ENCODE peak calls at places on chromosomes 11 and 22, in eight cellular contexts. One of them, this sample, is unnamed.

GRCh38 chr11:125236072-125236825 is 71.7 kb downstream of the PKNOX2 start:
- DNase-seq in mesenchymal stem cell: no peak
- DNase-seq in heart right ventricle: no peak
- DNase-seq in stimulated activated CD4-positive, alpha-beta T cell treated with anti-CD3 and anti-CD28 coated beads, Interleukin-4, amount 100 ng/mL, for 24 hours: no peak
- DNase-seq in activated CD4-positive, alpha-beta T cell treated with anti-CD3 and anti-CD28 coated beads, Interleukin-2, amount 10 ng/mL, durations not matched to agents 7 days and 5 days: no peak
- DNase-seq in NCI-H524 treated with DMSO at 0.1 percent for 48 hours: no peak
- DNase-seq in psoas muscle: no peak
- DNase-seq in activated T-cell treated with anti-CD3 and anti-CD28 coated beads for 1 hour: no peak
- DNase-seq in this sample: no peak

GRCh38 chr11:109609454-109610185 is 187.6 kb downstream of the C11orf87 start:
- DNase-seq in mesenchymal stem cell: no peak
- DNase-seq in heart right ventricle: no peak
- DNase-seq in stimulated activated CD4-positive, alpha-beta T cell treated with anti-CD3 and anti-CD28 coated beads, Interleukin-4, amount 100 ng/mL, for 24 hours: no peak
- DNase-seq in activated CD4-positive, alpha-beta T cell treated with anti-CD3 and anti-CD28 coated beads, Interleukin-2, amount 10 ng/mL, durations not matched to agents 7 days and 5 days: no peak
- DNase-seq in NCI-H524 treated with DMSO at 0.1 percent for 48 hours: no peak
- DNase-seq in psoas muscle: no peak
- DNase-seq in activated T-cell treated with anti-CD3 and anti-CD28 coated beads for 1 hour: no peak
- DNase-seq in this sample: no peak

GRCh38 chr11:10622957-10623787 is 54.7 kb upstream of the LYVE1 start:
- DNase-seq in mesenchymal stem cell: no peak
- DNase-seq in heart right ventricle: no peak
- DNase-seq in stimulated activated CD4-positive, alpha-beta T cell treated with anti-CD3 and anti-CD28 coated beads, Interleukin-4, amount 100 ng/mL, for 24 hours: no peak
- DNase-seq in activated CD4-positive, alpha-beta T cell treated with anti-CD3 and anti-CD28 coated beads, Interleukin-2, amount 10 ng/mL, durations not matched to agents 7 days and 5 days: no peak
- DNase-seq in NCI-H524 treated with DMSO at 0.1 percent for 48 hours: no peak
- DNase-seq in psoas muscle: no peak
- DNase-seq in activated T-cell treated with anti-CD3 and anti-CD28 coated beads for 1 hour: no peak
- DNase-seq in this sample: no peak

GRCh38 chr22:20213833-20214708 is 54.0 kb downstream of the RTN4R start:
- DNase-seq in mesenchymal stem cell: no peak
- DNase-seq in heart right ventricle: no peak
- DNase-seq in stimulated activated CD4-positive, alpha-beta T cell treated with anti-CD3 and anti-CD28 coated beads, Interleukin-4, amount 100 ng/mL, for 24 hours: no peak
- DNase-seq in activated CD4-positive, alpha-beta T cell treated with anti-CD3 and anti-CD28 coated beads, Interleukin-2, amount 10 ng/mL, durations not matched to agents 7 days and 5 days: no peak
- DNase-seq in NCI-H524 treated with DMSO at 0.1 percent for 48 hours: no peak
- DNase-seq in psoas muscle: no peak
- DNase-seq in activated T-cell treated with anti-CD3 and anti-CD28 coated beads for 1 hour: no peak
- DNase-seq in this sample: no peak

GRCh38 chr11:1053121-1053901 is 16.8 kb upstream of the MUC6 start:
- DNase-seq in mesenchymal stem cell: no peak
- DNase-seq in heart right ventricle: peak; percentile 10
- DNase-seq in stimulated activated CD4-positive, alpha-beta T cell treated with anti-CD3 and anti-CD28 coated beads, Interleukin-4, amount 100 ng/mL, for 24 hours: no peak
- DNase-seq in activated CD4-positive, alpha-beta T cell treated with anti-CD3 and anti-CD28 coated beads, Interleukin-2, amount 10 ng/mL, durations not matched to agents 7 days and 5 days: no peak
- DNase-seq in NCI-H524 treated with DMSO at 0.1 percent for 48 hours: no peak
- DNase-seq in psoas muscle: peak; percentile 8
- DNase-seq in activated T-cell treated with anti-CD3 and anti-CD28 coated beads for 1 hour: no peak
- DNase-seq in this sample: peak; percentile 61

GRCh38 chr11:19578871-19579270 is 133.8 kb upstream of the NAV2 start:
- DNase-seq in mesenchymal stem cell: no peak
- DNase-seq in heart right ventricle: no peak
- DNase-seq in stimulated activated CD4-positive, alpha-beta T cell treated with anti-CD3 and anti-CD28 coated beads, Interleukin-4, amount 100 ng/mL, for 24 hours: no peak
- DNase-seq in activated CD4-positive, alpha-beta T cell treated with anti-CD3 and anti-CD28 coated beads, Interleukin-2, amount 10 ng/mL, durations not matched to agents 7 days and 5 days: no peak
- DNase-seq in NCI-H524 treated with DMSO at 0.1 percent for 48 hours: no peak
- DNase-seq in psoas muscle: no peak
- DNase-seq in activated T-cell treated with anti-CD3 and anti-CD28 coated beads for 1 hour: no peak
- DNase-seq in this sample: no peak

GRCh38 chr11:100543386-100543785 is 143.7 kb upstream of the ARHGAP42 start:
- DNase-seq in mesenchymal stem cell: no peak
- DNase-seq in heart right ventricle: no peak
- DNase-seq in stimulated activated CD4-positive, alpha-beta T cell treated with anti-CD3 and anti-CD28 coated beads, Interleukin-4, amount 100 ng/mL, for 24 hours: no peak
- DNase-seq in activated CD4-positive, alpha-beta T cell treated with anti-CD3 and anti-CD28 coated beads, Interleukin-2, amount 10 ng/mL, durations not matched to agents 7 days and 5 days: no peak
- DNase-seq in NCI-H524 treated with DMSO at 0.1 percent for 48 hours: no peak
- DNase-seq in psoas muscle: no peak
- DNase-seq in activated T-cell treated with anti-CD3 and anti-CD28 coated beads for 1 hour: no peak
- DNase-seq in this sample: no peak

GRCh38 chr11:111539426-111540113 is 950 bp upstream of the LAYN start:
- DNase-seq in mesenchymal stem cell: peak; percentile 47
- DNase-seq in heart right ventricle: no peak
- DNase-seq in stimulated activated CD4-positive, alpha-beta T cell treated with anti-CD3 and anti-CD28 coated beads, Interleukin-4, amount 100 ng/mL, for 24 hours: no peak
- DNase-seq in activated CD4-positive, alpha-beta T cell treated with anti-CD3 and anti-CD28 coated beads, Interleukin-2, amount 10 ng/mL, durations not matched to agents 7 days and 5 days: no peak
- DNase-seq in NCI-H524 treated with DMSO at 0.1 percent for 48 hours: peak; percentile 41
- DNase-seq in psoas muscle: no peak
- DNase-seq in activated T-cell treated with anti-CD3 and anti-CD28 coated beads for 1 hour: no peak
- DNase-seq in this sample: no peak

GRCh38 chr11:59185412-59185811 is 13.5 kb downstream of the DTX4 start:
- DNase-seq in mesenchymal stem cell: no peak
- DNase-seq in heart right ventricle: no peak
- DNase-seq in stimulated activated CD4-positive, alpha-beta T cell treated with anti-CD3 and anti-CD28 coated beads, Interleukin-4, amount 100 ng/mL, for 24 hours: no peak
- DNase-seq in activated CD4-positive, alpha-beta T cell treated with anti-CD3 and anti-CD28 coated beads, Interleukin-2, amount 10 ng/mL, durations not matched to agents 7 days and 5 days: no peak
- DNase-seq in NCI-H524 treated with DMSO at 0.1 percent for 48 hours: no peak
- DNase-seq in psoas muscle: no peak
- DNase-seq in activated T-cell treated with anti-CD3 and anti-CD28 coated beads for 1 hour: no peak
- DNase-seq in this sample: no peak

GRCh38 chr11:62883677-62884076 is 3.0 kb downstream of the SLC3A2 start:
- DNase-seq in mesenchymal stem cell: no peak
- DNase-seq in heart right ventricle: no peak
- DNase-seq in stimulated activated CD4-positive, alpha-beta T cell treated with anti-CD3 and anti-CD28 coated beads, Interleukin-4, amount 100 ng/mL, for 24 hours: no peak
- DNase-seq in activated CD4-positive, alpha-beta T cell treated with anti-CD3 and anti-CD28 coated beads, Interleukin-2, amount 10 ng/mL, durations not matched to agents 7 days and 5 days: no peak
- DNase-seq in NCI-H524 treated with DMSO at 0.1 percent for 48 hours: no peak
- DNase-seq in psoas muscle: no peak
- DNase-seq in activated T-cell treated with anti-CD3 and anti-CD28 coated beads for 1 hour: no peak
- DNase-seq in this sample: no peak

GRCh38 chr11:121514401-121514981 is 61.7 kb upstream of the SORL1-AS1 start:
- DNase-seq in mesenchymal stem cell: no peak
- DNase-seq in heart right ventricle: no peak
- DNase-seq in stimulated activated CD4-positive, alpha-beta T cell treated with anti-CD3 and anti-CD28 coated beads, Interleukin-4, amount 100 ng/mL, for 24 hours: no peak
- DNase-seq in activated CD4-positive, alpha-beta T cell treated with anti-CD3 and anti-CD28 coated beads, Interleukin-2, amount 10 ng/mL, durations not matched to agents 7 days and 5 days: no peak
- DNase-seq in NCI-H524 treated with DMSO at 0.1 percent for 48 hours: no peak
- DNase-seq in psoas muscle: no peak
- DNase-seq in activated T-cell treated with anti-CD3 and anti-CD28 coated beads for 1 hour: no peak
- DNase-seq in this sample: no peak

GRCh38 chr22:22375586-22376351 is 131.2 kb downstream of the VPREB1 start:
- DNase-seq in mesenchymal stem cell: no peak
- DNase-seq in heart right ventricle: no peak
- DNase-seq in stimulated activated CD4-positive, alpha-beta T cell treated with anti-CD3 and anti-CD28 coated beads, Interleukin-4, amount 100 ng/mL, for 24 hours: no peak
- DNase-seq in activated CD4-positive, alpha-beta T cell treated with anti-CD3 and anti-CD28 coated beads, Interleukin-2, amount 10 ng/mL, durations not matched to agents 7 days and 5 days: no peak
- DNase-seq in NCI-H524 treated with DMSO at 0.1 percent for 48 hours: no peak
- DNase-seq in psoas muscle: no peak
- DNase-seq in activated T-cell treated with anti-CD3 and anti-CD28 coated beads for 1 hour: no peak
- DNase-seq in this sample: no peak

GRCh38 chr11:133927690-133928627 is 28.8 kb downstream of the IGSF9B start:
- DNase-seq in mesenchymal stem cell: peak; percentile 28
- DNase-seq in heart right ventricle: peak; percentile 67
- DNase-seq in stimulated activated CD4-positive, alpha-beta T cell treated with anti-CD3 and anti-CD28 coated beads, Interleukin-4, amount 100 ng/mL, for 24 hours: peak; percentile 73
- DNase-seq in activated CD4-positive, alpha-beta T cell treated with anti-CD3 and anti-CD28 coated beads, Interleukin-2, amount 10 ng/mL, durations not matched to agents 7 days and 5 days: peak; percentile 79
- DNase-seq in NCI-H524 treated with DMSO at 0.1 percent for 48 hours: no peak
- DNase-seq in psoas muscle: peak; percentile 59
- DNase-seq in activated T-cell treated with anti-CD3 and anti-CD28 coated beads for 1 hour: peak; percentile 58
- DNase-seq in this sample: peak; percentile 76

GRCh38 chr11:94760296-94760695 is 7.9 kb upstream of the AMOTL1 start:
- DNase-seq in mesenchymal stem cell: no peak
- DNase-seq in heart right ventricle: no peak
- DNase-seq in stimulated activated CD4-positive, alpha-beta T cell treated with anti-CD3 and anti-CD28 coated beads, Interleukin-4, amount 100 ng/mL, for 24 hours: no peak
- DNase-seq in activated CD4-positive, alpha-beta T cell treated with anti-CD3 and anti-CD28 coated beads, Interleukin-2, amount 10 ng/mL, durations not matched to agents 7 days and 5 days: no peak
- DNase-seq in NCI-H524 treated with DMSO at 0.1 percent for 48 hours: no peak
- DNase-seq in psoas muscle: no peak
- DNase-seq in activated T-cell treated with anti-CD3 and anti-CD28 coated beads for 1 hour: no peak
- DNase-seq in this sample: no peak

GRCh38 chr11:79413258-79413657 is 27.6 kb downstream of the TENM4 start:
- DNase-seq in mesenchymal stem cell: peak; percentile 93
- DNase-seq in heart right ventricle: peak; percentile 82
- DNase-seq in stimulated activated CD4-positive, alpha-beta T cell treated with anti-CD3 and anti-CD28 coated beads, Interleukin-4, amount 100 ng/mL, for 24 hours: no peak
- DNase-seq in activated CD4-positive, alpha-beta T cell treated with anti-CD3 and anti-CD28 coated beads, Interleukin-2, amount 10 ng/mL, durations not matched to agents 7 days and 5 days: no peak
- DNase-seq in NCI-H524 treated with DMSO at 0.1 percent for 48 hours: peak; percentile 52
- DNase-seq in psoas muscle: peak; percentile 90
- DNase-seq in activated T-cell treated with anti-CD3 and anti-CD28 coated beads for 1 hour: no peak
- DNase-seq in this sample: peak; percentile 47

GRCh38 chr11:61032824-61033223 is 61.3 kb downstream of the CD6 start:
- DNase-seq in mesenchymal stem cell: no peak
- DNase-seq in heart right ventricle: no peak
- DNase-seq in stimulated activated CD4-positive, alpha-beta T cell treated with anti-CD3 and anti-CD28 coated beads, Interleukin-4, amount 100 ng/mL, for 24 hours: no peak
- DNase-seq in activated CD4-positive, alpha-beta T cell treated with anti-CD3 and anti-CD28 coated beads, Interleukin-2, amount 10 ng/mL, durations not matched to agents 7 days and 5 days: no peak
- DNase-seq in NCI-H524 treated with DMSO at 0.1 percent for 48 hours: no peak
- DNase-seq in psoas muscle: no peak
- DNase-seq in activated T-cell treated with anti-CD3 and anti-CD28 coated beads for 1 hour: no peak
- DNase-seq in this sample: no peak

This sample was measured in left colon.